ENCODE peak calls at places on chromosomes 7 and 10, in five cellular contexts. One of them, this sample, is unnamed.

GRCh38 chr10:26488344-26488743 is 50.2 kb downstream of the APBB1IP start:
- DNase-seq in esophagus muscularis mucosa: no peak
- DNase-seq in A549: no peak
- DNase-seq in tibial nerve: no peak
- DNase-seq in K562: no peak
- DNase-seq in this sample: no peak

GRCh38 chr7:35035511-35035921 is 1.8 kb downstream of the DPY19L1 start:
- DNase-seq in A549: peak
- DNase-seq in esophagus muscularis mucosa: peak
- DNase-seq in tibial nerve: no peak
- DNase-seq in K562: peak
- DNase-seq in this sample: no peak

GRCh38 chr7:1281068-1281467 is 48.4 kb downstream of the UNCX start:
- DNase-seq in tibial nerve: no peak
- DNase-seq in K562: no peak
- DNase-seq in esophagus muscularis mucosa: no peak
- DNase-seq in A549: no peak
- DNase-seq in this sample: no peak

GRCh38 chr7:47506716-47507354 is 75.1 kb downstream of the TNS3 start:
- DNase-seq in A549: no peak
- DNase-seq in tibial nerve: no peak
- DNase-seq in K562: no peak
- DNase-seq in esophagus muscularis mucosa: no peak
- DNase-seq in this sample: no peak

GRCh38 chr10:21194510-21194993 is 297.4 kb upstream of the NEBL start:
- DNase-seq in A549: peak
- DNase-seq in tibial nerve: no peak
- DNase-seq in esophagus muscularis mucosa: no peak
- DNase-seq in K562: peak
- DNase-seq in this sample: no peak

GRCh38 chr7:94040254-94040653 is 36.1 kb upstream of the BET1 start:
- DNase-seq in K562: peak
- DNase-seq in tibial nerve: no peak
- DNase-seq in esophagus muscularis mucosa: no peak
- DNase-seq in A549: no peak
- DNase-seq in this sample: no peak

GRCh38 chr7:158017226-158018060 is 570.2 kb downstream of the PTPRN2 start:
- DNase-seq in K562: no peak
- DNase-seq in esophagus muscularis mucosa: no peak
- DNase-seq in A549: no peak
- DNase-seq in tibial nerve: no peak
- DNase-seq in this sample: peak

GRCh38 chr7:84524714-84525694 is 330.4 kb upstream of the SEMA3A start:
- DNase-seq in tibial nerve: no peak
- DNase-seq in K562: no peak
- DNase-seq in esophagus muscularis mucosa: no peak
- DNase-seq in A549: peak
- DNase-seq in this sample: peak

GRCh38 chr7:4712371-4713182 is 30.5 kb downstream of the FOXK1 start:
- DNase-seq in esophagus muscularis mucosa: no peak
- DNase-seq in A549: peak
- DNase-seq in tibial nerve: no peak
- DNase-seq in K562: peak
- DNase-seq in this sample: no peak

GRCh38 chr10:117684673-117685211 is 142.2 kb downstream of the EMX2 start:
- DNase-seq in esophagus muscularis mucosa: no peak
- DNase-seq in K562: peak
- DNase-seq in A549: no peak
- DNase-seq in tibial nerve: no peak
- DNase-seq in this sample: no peak

GRCh38 chr10:98267894-98268693 is at the start of gene LOXL4:
- DNase-seq in tibial nerve: peak
- DNase-seq in A549: peak
- DNase-seq in K562: peak
- DNase-seq in esophagus muscularis mucosa: no peak
- DNase-seq in this sample: peak

GRCh38 chr10:118850418-118851061 is 95.8 kb upstream of the CACUL1 start:
- DNase-seq in tibial nerve: peak
- DNase-seq in K562: peak
- DNase-seq in esophagus muscularis mucosa: no peak
- DNase-seq in A549: no peak
- DNase-seq in this sample: no peak

GRCh38 chr7:143372070-143372469 is 9.1 kb upstream of the ZYX start:
- DNase-seq in K562: no peak
- DNase-seq in tibial nerve: peak
- DNase-seq in esophagus muscularis mucosa: no peak
- DNase-seq in A549: no peak
- DNase-seq in this sample: no peak

GRCh38 chr7:103613655-103614642 is 167.9 kb upstream of the SLC26A5 start:
- DNase-seq in esophagus muscularis mucosa: no peak
- DNase-seq in A549: no peak
- DNase-seq in K562: peak
- DNase-seq in tibial nerve: no peak
- DNase-seq in this sample: no peak

GRCh38 chr10:68870061-68870460 is 31.1 kb upstream of the DDX50 start:
- DNase-seq in tibial nerve: no peak
- DNase-seq in A549: no peak
- DNase-seq in esophagus muscularis mucosa: no peak
- DNase-seq in K562: no peak
- DNase-seq in this sample: no peak
- H3K27ac ChIP-seq in tibial nerve: no peak
- H3K27ac ChIP-seq in A549: no peak
- H3K27ac ChIP-seq in esophagus muscularis mucosa: no peak
- H3K27ac ChIP-seq in K562: no peak
- H3K27ac ChIP-seq in this sample: no peak

GRCh38 chr7:8762803-8763202 is 329.4 kb downstream of the NXPH1 start:
- DNase-seq in esophagus muscularis mucosa: no peak
- DNase-seq in A549: no peak
- DNase-seq in tibial nerve: no peak
- DNase-seq in K562: peak
- DNase-seq in this sample: no peak

GRCh38 chr7:8765374-8765773 is 332.0 kb downstream of the NXPH1 start:
- DNase-seq in A549: no peak
- DNase-seq in K562: peak
- DNase-seq in esophagus muscularis mucosa: no peak
- DNase-seq in tibial nerve: no peak
- DNase-seq in this sample: no peak

DNA sequence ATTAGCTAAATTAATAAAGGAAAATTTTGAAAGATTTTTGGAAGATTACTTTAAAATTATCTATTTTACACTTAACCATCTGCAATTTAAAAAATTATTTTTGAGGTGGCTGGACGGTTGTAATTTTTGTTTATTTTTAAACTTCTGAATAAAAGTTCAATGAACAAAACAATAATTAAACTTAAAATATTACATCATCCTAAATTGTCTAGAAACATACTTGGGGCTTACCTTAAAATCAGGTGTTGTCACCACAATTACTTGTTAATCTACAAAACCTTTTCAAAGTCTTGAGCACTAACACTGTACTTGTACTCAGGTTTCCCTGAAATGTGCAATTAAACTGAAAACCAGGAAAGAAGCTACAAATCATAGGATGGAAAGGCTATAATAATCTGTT is 328.3 kb downstream of the NXPH1 start:
- DNase-seq in esophagus muscularis mucosa: no peak
- DNase-seq in K562: no peak
- DNase-seq in A549: no peak
- DNase-seq in tibial nerve: no peak
- DNase-seq in this sample: no peak
- TF ChIP-seq EP300 in esophagus muscularis mucosa: no peak
- TF ChIP-seq EP300 in K562: no peak
- TF ChIP-seq EP300 in A549: no peak
- TF ChIP-seq EP300 in tibial nerve: no peak
- TF ChIP-seq EP300 in this sample: no peak

DNA sequence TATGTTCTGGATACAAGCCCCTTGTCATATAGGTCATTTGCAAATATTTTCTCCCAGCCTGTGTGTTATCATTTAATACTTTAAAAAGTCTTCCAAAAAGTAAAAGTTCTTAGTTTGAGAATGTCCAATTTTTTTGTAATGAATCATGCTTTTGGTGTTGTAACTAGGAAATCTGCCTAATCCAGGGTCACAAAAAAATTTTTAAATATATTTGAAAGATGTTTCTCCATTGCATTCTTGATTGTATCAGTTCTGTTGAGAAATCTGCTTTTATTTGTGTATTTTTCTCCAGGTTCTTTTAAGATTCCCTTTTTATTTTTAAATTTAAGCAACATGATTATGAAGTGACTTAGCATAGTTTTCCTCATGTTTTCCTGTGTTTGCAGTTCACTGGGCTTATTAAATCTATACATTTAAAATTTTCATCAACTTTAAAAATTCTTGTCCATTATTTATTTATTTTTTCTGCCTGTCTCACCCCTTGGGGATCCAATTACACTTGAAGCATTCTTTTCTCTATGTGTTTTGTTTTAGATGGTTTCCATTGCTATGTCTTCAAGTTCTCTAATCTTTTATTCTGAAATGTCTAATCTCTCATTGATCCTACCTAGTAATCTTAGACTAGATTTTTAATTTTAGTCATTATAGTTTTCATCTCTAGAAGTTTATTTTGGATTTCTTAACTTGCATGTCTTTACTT is 46.9 kb downstream of the CCDC71L start:
- DNase-seq in A549: no peak
- DNase-seq in K562: no peak
- DNase-seq in esophagus muscularis mucosa: no peak
- DNase-seq in tibial nerve: no peak
- DNase-seq in this sample: no peak
- H3K4me3 ChIP-seq in A549: no peak
- H3K4me3 ChIP-seq in K562: no peak
- H3K4me3 ChIP-seq in esophagus muscularis mucosa: no peak
- H3K4me3 ChIP-seq in tibial nerve: no peak
- H3K4me3 ChIP-seq in this sample: no peak

GRCh38 chr7:2798669-2799068 is 45.4 kb downstream of the GNA12 start:
- DNase-seq in tibial nerve: no peak
- DNase-seq in A549: no peak
- DNase-seq in K562: no peak
- DNase-seq in esophagus muscularis mucosa: no peak
- DNase-seq in this sample: no peak
- H3K27ac ChIP-seq in tibial nerve: no peak
- H3K27ac ChIP-seq in A549: no peak
- H3K27ac ChIP-seq in K562: no peak
- H3K27ac ChIP-seq in esophagus muscularis mucosa: no peak
- H3K27ac ChIP-seq in this sample: no peak

GRCh38 chr10:48284002-48284546 is 9.6 kb upstream of the FRMPD2 start:
- DNase-seq in esophagus muscularis mucosa: no peak
- DNase-seq in tibial nerve: no peak
- DNase-seq in K562: no peak
- DNase-seq in A549: no peak
- DNase-seq in this sample: no peak

GRCh38 chr10:48285710-48286109 is 11.2 kb upstream of the FRMPD2 start:
- DNase-seq in esophagus muscularis mucosa: no peak
- DNase-seq in K562: no peak
- DNase-seq in A549: no peak
- DNase-seq in tibial nerve: no peak
- DNase-seq in this sample: no peak

GRCh38 chr10:48286356-48286755 is 11.9 kb upstream of the FRMPD2 start:
- DNase-seq in K562: no peak
- DNase-seq in tibial nerve: no peak
- DNase-seq in esophagus muscularis mucosa: no peak
- DNase-seq in A549: no peak
- DNase-seq in this sample: no peak

GRCh38 chr10:48279081-48279751 is 4.7 kb upstream of the FRMPD2 start:
- DNase-seq in A549: no peak
- DNase-seq in esophagus muscularis mucosa: peak
- DNase-seq in tibial nerve: no peak
- DNase-seq in K562: no peak
- DNase-seq in this sample: no peak

GRCh38 chr10:48282829-48283228 is 8.3 kb upstream of the FRMPD2 start:
- DNase-seq in A549: no peak
- DNase-seq in K562: no peak
- DNase-seq in tibial nerve: no peak
- DNase-seq in esophagus muscularis mucosa: no peak
- DNase-seq in this sample: no peak
- TF ChIP-seq EP300 in A549: no peak
- TF ChIP-seq EP300 in K562: no peak
- TF ChIP-seq EP300 in tibial nerve: no peak
- TF ChIP-seq EP300 in esophagus muscularis mucosa: no peak
- TF ChIP-seq EP300 in this sample: no peak

GRCh38 chr10:123240776-123241175 is 86.6 kb downstream of the BUB3 start:
- DNase-seq in esophagus muscularis mucosa: no peak
- DNase-seq in K562: no peak
- DNase-seq in tibial nerve: no peak
- DNase-seq in A549: no peak
- DNase-seq in this sample: no peak
- H3K4me3 ChIP-seq in esophagus muscularis mucosa: no peak
- H3K4me3 ChIP-seq in K562: no peak
- H3K4me3 ChIP-seq in tibial nerve: no peak
- H3K4me3 ChIP-seq in A549: no peak
- H3K4me3 ChIP-seq in this sample: no peak

GRCh38 chr10:44628921-44629320 is 244.0 kb upstream of the CXCL12 start:
- DNase-seq in tibial nerve: no peak
- DNase-seq in esophagus muscularis mucosa: no peak
- DNase-seq in K562: peak
- DNase-seq in A549: no peak
- DNase-seq in this sample: no peak
- H3K27ac ChIP-seq in tibial nerve: no peak
- H3K27ac ChIP-seq in esophagus muscularis mucosa: no peak
- H3K27ac ChIP-seq in K562: no peak
- H3K27ac ChIP-seq in A549: peak
- H3K27ac ChIP-seq in this sample: no peak

GRCh38 chr7:148732862-148733261 is 34.2 kb downstream of the CUL1 start:
- DNase-seq in esophagus muscularis mucosa: no peak
- DNase-seq in tibial nerve: no peak
- DNase-seq in K562: peak
- DNase-seq in A549: no peak
- DNase-seq in this sample: no peak

GRCh38 chr7:148738737-148739535 is 40.2 kb downstream of the CUL1 start:
- DNase-seq in K562: peak
- DNase-seq in tibial nerve: no peak
- DNase-seq in esophagus muscularis mucosa: no peak
- DNase-seq in A549: no peak
- DNase-seq in this sample: no peak

GRCh38 chr7:148735141-148735540 is 36.4 kb downstream of the CUL1 start:
- DNase-seq in esophagus muscularis mucosa: no peak
- DNase-seq in K562: no peak
- DNase-seq in tibial nerve: no peak
- DNase-seq in A549: no peak
- DNase-seq in this sample: no peak

GRCh38 chr7:148733496-148733895 is 34.8 kb downstream of the CUL1 start:
- DNase-seq in esophagus muscularis mucosa: no peak
- DNase-seq in A549: no peak
- DNase-seq in K562: no peak
- DNase-seq in tibial nerve: no peak
- DNase-seq in this sample: no peak

DNA sequence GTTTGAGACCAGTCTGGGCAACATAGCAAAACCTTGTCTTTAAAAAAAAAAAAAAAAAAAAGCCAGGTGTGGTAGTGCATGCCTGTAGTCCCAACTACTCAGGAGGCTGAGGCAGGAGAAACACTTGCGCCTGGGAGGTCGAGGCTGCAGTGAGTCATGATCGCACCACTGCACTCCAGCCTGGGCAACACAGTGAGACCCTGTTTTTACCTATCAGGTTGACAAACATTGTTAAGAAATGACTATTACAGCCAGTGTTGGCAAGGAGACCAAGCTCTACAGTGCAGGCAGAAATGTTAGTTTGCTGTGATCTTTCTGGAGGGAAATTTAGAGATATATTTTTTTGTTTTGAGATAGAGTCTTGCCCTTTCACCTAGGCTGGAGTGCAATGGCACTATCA is 37.3 kb downstream of the CUL1 start:
- DNase-seq in esophagus muscularis mucosa: no peak
- DNase-seq in tibial nerve: no peak
- DNase-seq in K562: no peak
- DNase-seq in A549: no peak
- DNase-seq in this sample: no peak
- TF ChIP-seq EP300 in esophagus muscularis mucosa: no peak
- TF ChIP-seq EP300 in tibial nerve: no peak
- TF ChIP-seq EP300 in K562: no peak
- TF ChIP-seq EP300 in A549: no peak
- TF ChIP-seq EP300 in this sample: no peak